ENCODE peak calls at places on chromosomes 12 and 14, in ten cellular contexts. L, F, X, U, O, A, H, I, K and Y are unnamed samples.

GRCh38 chr12:29681370-29681769 is 102.4 kb downstream of the TMTC1 start:
- DNase-seq in U (no peak), L (no peak), O (no peak), X (no peak), H (no peak), K (no peak), F (no peak), I (no peak), A (no peak), Y (no peak)

GRCh38 chr14:31261859-31262739 is 54.5 kb upstream of the HECTD1 start:
- DNase-seq in L (peak; percentile 20), K (no peak), I (no peak), U (no peak), A (no peak), H (peak; percentile 55), F (peak; percentile 21), X (peak; percentile 38), O (peak; percentile 54), Y (no peak)

GRCh38 chr12:127620956-127621355 is 646.0 kb upstream of the TMEM132C start:
- DNase-seq in F (no peak), H (no peak), I (no peak), A (no peak), L (no peak), X (no peak), U (no peak), K (no peak), O (no peak), Y (no peak)

GRCh38 chr12:12870454-12870853 is 20.9 kb upstream of the GPRC5A start:
- DNase-seq in A (no peak), U (no peak), H (no peak), X (no peak), K (no peak), O (peak; percentile 77), I (no peak), F (no peak), L (no peak), Y (no peak)

GRCh38 chr14:101033006-101033405 is 129.5 kb upstream of the RTL1 start:
- DNase-seq in U (no peak), H (no peak), A (no peak), O (no peak), L (no peak), K (no peak), X (no peak), F (no peak), I (peak; percentile 25), Y (no peak)

GRCh38 chr12:126831115-126831514 is 1435.9 kb upstream of the TMEM132C start:
- DNase-seq in H (no peak), K (no peak), L (no peak), X (no peak), A (no peak), O (no peak), F (no peak), U (no peak), I (no peak), Y (no peak)

GRCh38 chr14:79161576-79161975 is 991.4 kb downstream of the NRXN3 start:
- DNase-seq in K (no peak), X (no peak), U (peak; percentile 59), H (no peak), F (no peak), I (no peak), A (no peak), O (peak; percentile 65), L (no peak), Y (peak; percentile 4)

GRCh38 chr12:53495903-53496751 is 3.1 kb downstream of the MAP3K12 start:
- DNase-seq in A (peak; percentile 44), I (no peak), L (peak; percentile 82), O (no peak), F (no peak), X (no peak), K (peak; percentile 61), U (peak; percentile 69), H (no peak), Y (no peak)

GRCh38 chr14:60051690-60052324 is 39.9 kb upstream of the PCNX4 start:
- DNase-seq in K (no peak), O (no peak), L (no peak), H (no peak), A (no peak), U (no peak), X (no peak), F (peak; percentile 5), I (no peak), Y (peak; percentile 40)

GRCh38 chr12:3673960-3674708 is 78.8 kb downstream of the CRACR2A start:
- DNase-seq in H (no peak), O (no peak), I (no peak), L (no peak), K (no peak), U (no peak), X (no peak), A (no peak), F (no peak), Y (no peak)

GRCh38 chr12:23335593-23335992 is 613.9 kb downstream of the SOX5 start:
- DNase-seq in O (no peak), K (no peak), L (no peak), H (no peak), X (no peak), A (no peak), F (no peak), I (no peak), U (no peak), Y (no peak)

GRCh38 chr12:53601296-53601847 is 24.8 kb downstream of the ATF7 start:
- DNase-seq in K (no peak), X (no peak), U (no peak), F (no peak), O (no peak), H (no peak), I (no peak), L (no peak), A (no peak), Y (no peak)

DNA sequence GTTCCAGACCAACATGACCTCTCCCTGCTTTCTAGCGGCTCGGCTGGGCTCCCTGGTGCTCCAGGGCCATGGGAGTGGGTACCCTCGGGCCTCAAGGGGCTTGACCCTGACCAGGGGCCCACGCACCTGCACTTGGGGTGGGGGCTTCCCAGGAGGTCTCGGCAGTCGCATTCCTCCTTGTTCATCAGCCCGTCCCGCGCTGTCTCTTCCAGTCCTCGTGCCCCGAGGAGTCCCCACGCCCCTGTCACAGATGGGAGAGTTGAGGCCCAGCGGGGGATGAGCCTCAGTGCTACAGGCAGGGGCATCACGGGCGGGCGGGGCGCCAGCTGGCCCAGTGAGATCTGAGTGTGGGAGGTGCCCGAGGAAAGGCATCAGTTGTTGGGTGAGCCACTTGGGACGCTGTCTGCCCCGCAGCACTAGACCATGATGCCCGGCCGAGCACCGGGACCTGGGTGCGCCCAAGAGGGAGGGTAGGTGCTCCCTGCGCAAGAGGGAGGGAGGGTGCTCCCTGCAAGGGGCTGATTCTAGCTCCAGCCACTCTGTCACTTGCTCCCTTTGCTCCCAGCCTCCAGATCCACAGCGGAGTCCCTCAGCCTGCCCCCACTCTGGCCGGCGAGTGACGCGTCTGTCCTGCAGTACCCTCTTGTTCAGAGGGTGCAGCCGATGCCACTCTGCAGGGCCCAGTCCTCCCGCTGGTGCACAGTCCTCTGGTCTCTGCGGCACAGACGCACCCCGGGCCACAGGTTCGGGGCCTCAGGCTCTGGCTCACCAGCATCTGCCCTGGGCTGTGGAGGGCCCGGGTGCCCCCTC is 23.8 kb downstream of the MMP17 start:
- DNase-seq in H (no peak), F (no peak), I (no peak), L (no peak), O (no peak), U (no peak), X (no peak), A (no peak), K (no peak), Y (no peak)
- TF ChIP-seq CTCF in H (no peak), F (no peak), I (no peak), L (no peak), O (no peak), U (no peak), X (no peak), A (no peak), K (no peak), Y (no peak)

DNA sequence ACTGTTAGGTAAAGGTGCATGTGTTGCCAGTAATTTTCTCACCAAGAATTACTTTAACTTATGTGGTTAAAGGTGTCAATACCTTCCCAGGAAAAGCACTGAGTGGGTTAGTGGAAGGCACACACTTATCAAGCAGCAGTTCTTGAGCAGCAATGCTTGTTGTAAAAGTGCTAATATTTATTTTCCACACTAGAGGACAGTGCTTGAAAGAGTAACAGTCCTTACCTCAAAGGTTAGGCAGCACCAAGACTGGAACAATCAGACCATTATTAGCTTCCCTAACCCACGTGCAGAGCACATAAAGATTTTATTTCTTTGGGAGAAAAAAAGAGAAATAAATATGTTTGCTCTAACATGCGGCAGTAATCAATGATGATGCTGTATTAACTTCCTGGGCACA is 48.8 kb upstream of the KRR1 start:
- DNase-seq in X (no peak), H (no peak), K (no peak), L (no peak), U (no peak), F (no peak), O (peak; percentile 27), A (no peak), I (no peak), Y (no peak)
- TF ChIP-seq CTCF in X (peak; percentile 22), H (peak; percentile 32), K (no peak), L (peak; percentile 59), U (no peak), F (peak; percentile 20), O (peak; percentile 44), A (no peak), I (peak; percentile 35), Y (no peak)

DNA sequence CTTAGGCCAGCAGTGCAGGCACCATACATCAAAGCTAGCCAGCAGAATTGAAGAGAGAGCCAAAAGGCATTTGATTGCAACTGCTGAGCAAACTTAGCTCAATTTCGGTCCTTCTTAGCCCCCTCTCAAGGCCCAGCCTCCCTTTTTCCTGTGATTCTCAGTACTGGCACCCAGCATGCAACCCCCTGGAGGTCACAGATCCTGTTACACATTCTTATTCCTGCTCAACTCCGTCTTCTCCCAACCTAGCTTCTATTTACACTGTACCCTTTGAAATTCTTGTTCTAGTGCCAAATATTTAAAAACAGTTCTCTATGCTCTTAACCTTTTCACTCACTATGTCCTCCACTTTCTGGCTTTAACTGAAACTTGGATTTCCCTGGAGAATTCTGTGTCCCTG is 131.3 kb upstream of the CPSF6 start:
- DNase-seq in X (no peak), I (no peak), U (no peak), O (no peak), H (no peak), F (no peak), A (no peak), K (no peak), L (no peak), Y (no peak)
- TF ChIP-seq CTCF in X (no peak), I (no peak), U (no peak), O (no peak), H (no peak), F (no peak), A (no peak), K (no peak), L (no peak), Y (no peak)

DNA sequence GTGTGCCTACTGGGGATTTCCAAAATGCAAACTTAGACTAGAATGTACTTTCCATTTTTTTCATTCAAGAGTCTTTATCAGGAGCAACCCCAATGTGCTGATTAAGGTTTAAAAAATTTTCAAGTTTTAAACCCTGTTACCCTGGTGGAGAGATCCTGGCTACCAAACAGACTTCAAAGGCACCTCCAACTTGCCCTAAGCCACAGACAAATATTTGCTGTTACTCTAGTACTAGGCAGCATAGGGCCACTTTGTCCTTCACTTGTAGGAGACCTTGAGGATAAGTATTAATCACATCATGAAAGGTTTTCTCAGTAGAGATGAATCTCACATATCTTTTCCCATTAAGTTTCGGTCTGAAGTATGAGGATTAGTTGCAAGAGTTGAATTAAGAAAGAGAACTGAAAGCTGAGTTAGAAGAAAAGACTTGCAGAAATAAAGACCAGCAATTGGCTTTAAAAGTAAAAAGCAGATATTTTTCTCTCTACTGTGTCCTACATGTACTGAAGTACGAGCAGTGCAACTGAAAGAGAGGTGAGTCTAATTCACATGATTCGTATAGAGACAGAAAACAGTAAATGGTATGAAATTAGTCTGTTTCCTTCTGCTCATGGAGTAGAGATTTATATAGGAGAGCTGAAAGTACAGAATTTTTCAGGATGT is 28.3 kb downstream of the NTN4 start:
- DNase-seq in F (no peak), A (no peak), I (no peak), O (no peak), H (no peak), U (no peak), L (no peak), K (no peak), X (no peak), Y (no peak)
- TF ChIP-seq CTCF in F (no peak), A (no peak), I (no peak), O (no peak), H (no peak), U (no peak), L (no peak), K (no peak), X (no peak), Y (no peak)